ENCODE peak calls at places on chromosome 1, in five cellular contexts. A is HCT116, X is upper lobe of left lung, D is vagina, K is neural progenitor cell. F is an unnamed sample. For H3K4me1 and H3K9me3, the result is how much of the 10 kb centered on the place peaks cover.

GRCh38 chr1:107450899-107451664 is 310.2 kb downstream of the NTNG1 start:
- DNase-seq in A (no peak), X (no peak), D (no peak), K (no peak), F (no peak)

GRCh38 chr1:95287078-95287477 is 53.1 kb downstream of the RWDD3 start:
- DNase-seq in A (no peak), X (no peak), D (no peak), K (peak), F (no peak)

GRCh38 chr1:8239039-8239305 is 78.9 kb upstream of the SLC45A1 start:
- DNase-seq in A (peak), X (peak), D (no peak), K (no peak), F (no peak)

GRCh38 chr1:240244968-240245628 is 153.4 kb downstream of the FMN2 start:
- DNase-seq in A (no peak), X (no peak), D (no peak), K (no peak), F (no peak)

GRCh38 chr1:247407180-247407616 is 8.8 kb upstream of the NLRP3 start:
- DNase-seq in A (no peak), X (peak), D (no peak), K (no peak), F (peak)

GRCh38 chr1:211329764-211330201 is 3.1 kb downstream of the TRAF5 start:
- DNase-seq in A (no peak), X (no peak), D (peak), K (no peak), F (no peak)

GRCh38 chr1:232166942-232167341 is 463.0 kb downstream of the SIPA1L2 start:
- DNase-seq in A (no peak), X (no peak), D (no peak), K (no peak), F (no peak)

GRCh38 chr1:228088586-228089498 is 6.3 kb downstream of the ARF1 start:
- DNase-seq in A (no peak), X (peak), D (no peak), K (no peak), F (no peak)

GRCh38 chr1:167541013-167541412 is 12.5 kb downstream of the CREG1 start:
- DNase-seq in A (no peak), X (no peak), D (no peak), K (no peak), F (no peak)
- H3K4me1 ChIP-seq in A (under half), X (under half), D (under half), K (under half), F (under half)

GRCh38 chr1:71303617-71304041 is 222.8 kb upstream of the ZRANB2 start:
- DNase-seq in A (no peak), X (no peak), D (no peak), K (no peak), F (no peak)
- H3K9me3 ChIP-seq in A (under half), X (under half), D (under half), K (under half), F (under half)

DNA sequence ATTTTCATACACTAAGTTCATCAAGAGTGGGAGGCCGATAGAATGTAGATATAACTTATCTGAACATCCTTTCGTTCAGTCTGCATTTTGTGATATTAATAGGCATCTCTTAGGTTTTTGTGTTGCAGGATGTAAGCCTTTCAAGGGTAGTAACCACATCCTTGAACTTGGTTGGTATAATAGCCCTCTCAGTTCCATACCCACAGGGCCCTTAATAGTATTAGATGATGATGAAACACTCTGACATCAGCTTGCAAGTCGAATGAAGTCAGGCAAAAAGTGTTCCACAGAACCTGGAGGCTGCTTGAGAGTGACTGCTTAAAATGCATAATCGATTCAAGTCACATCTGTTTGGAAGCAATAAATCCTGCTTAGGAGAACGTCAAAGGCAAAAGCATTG is 415.7 kb upstream of the KAZN start:
- DNase-seq in A (no peak), X (no peak), D (no peak), K (no peak), F (no peak)
- H3K4me1 ChIP-seq in A (under half), X (under half), D (under half), K (under half), F (under half)

GRCh38 chr1:174326278-174326677 is 121.5 kb upstream of the GPR52 start:
- DNase-seq in A (no peak), X (no peak), D (no peak), K (no peak), F (no peak)
- H3K9me3 ChIP-seq in A (under half), X (under half), D (under half), K (under half), F (under half)

GRCh38 chr1:112701227-112702066 is 5.5 kb downstream of the RHOC start:
- DNase-seq in A (no peak), X (no peak), D (peak), K (no peak), F (no peak)

GRCh38 chr1:112703706-112704105 is 3.2 kb downstream of the RHOC start:
- DNase-seq in A (no peak), X (no peak), D (no peak), K (no peak), F (no peak)

GRCh38 chr1:112700290-112701226 is 6.4 kb downstream of the RHOC start:
- DNase-seq in A (peak), X (peak), D (peak), K (no peak), F (peak)

GRCh38 chr1:112702420-112703261 is 4.3 kb downstream of the RHOC start:
- DNase-seq in A (no peak), X (no peak), D (peak), K (no peak), F (no peak)

DNA sequence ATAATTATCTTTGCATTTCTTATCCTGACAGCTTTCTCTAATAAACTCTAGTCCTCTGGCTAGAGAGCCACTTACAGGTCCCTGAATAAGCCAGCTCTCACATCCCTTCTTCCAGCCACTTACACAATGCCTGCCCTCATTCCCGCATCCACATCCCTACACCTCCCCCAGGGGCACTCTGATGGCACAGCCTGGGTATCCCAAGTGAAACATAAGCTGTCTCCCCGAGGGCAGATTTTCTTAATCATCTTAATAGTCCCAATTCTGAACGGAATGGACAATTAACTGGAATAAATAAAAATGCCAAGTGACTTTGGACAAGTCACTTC is 4.9 kb downstream of the RHOC start:
- DNase-seq in A (no peak), X (no peak), D (no peak), K (no peak), F (no peak)
- H3K4me1 ChIP-seq in A (half or more), X (half or more), D (half or more), K (under half), F (under half)